ENCODE peak calls at places on chromosomes 2 and 18, in seven cellular contexts. F is SJSA1, Z is neuronal stem cell, I is A549, G is psoas muscle, J is mesendoderm, B is upper lobe of right lung. M is an unnamed sample. For H3K4me1, the result is how much of the 10 kb centered on the place peaks cover.

GRCh38 chr2:130390460-130391057 is 34.7 kb downstream of the PTPN18 start:
- DNase-seq in G (peak), I (no peak), F (no peak), B (no peak), J (no peak), Z (no peak), M (no peak)

GRCh38 chr2:173349295-173349694 is 5.4 kb upstream of the CDCA7 start:
- DNase-seq in I (no peak), F (no peak), Z (no peak), G (no peak), J (no peak), B (no peak), M (no peak)

GRCh38 chr2:217622205-217622621 is 380.6 kb downstream of the TNS1 start:
- DNase-seq in Z (peak), B (no peak), F (peak), J (peak), G (no peak), I (no peak), M (peak)

GRCh38 chr2:199228887-199229819 is 228.6 kb downstream of the SATB2 start:
- DNase-seq in I (no peak), J (no peak), G (no peak), F (peak), B (no peak), Z (no peak), M (no peak)

GRCh38 chr18:2854871-2855270 is 8.1 kb downstream of the EMILIN2 start:
- DNase-seq in F (no peak), J (no peak), I (no peak), G (no peak), B (no peak), Z (no peak), M (no peak)

GRCh38 chr2:112794131-112794733 is 9.9 kb upstream of the IL1A start:
- DNase-seq in G (no peak), F (no peak), B (no peak), I (peak), J (peak), Z (no peak), M (no peak)

GRCh38 chr2:158923180-158923594 is 45.3 kb upstream of the TANC1 start:
- DNase-seq in I (no peak), B (no peak), Z (no peak), F (no peak), G (no peak), J (peak), M (peak)

GRCh38 chr2:44753552-44754285 is 187.8 kb upstream of the SIX3 start:
- DNase-seq in B (no peak), I (no peak), Z (no peak), F (no peak), G (no peak), J (no peak), M (no peak)

GRCh38 chr18:2570772-2571199 is 519 bp downstream of the METTL4 start:
- DNase-seq in F (no peak), I (peak), Z (no peak), G (peak), B (peak), J (peak), M (peak)

GRCh38 chr2:47508641-47509040 is 105.7 kb downstream of the MSH2 start:
- DNase-seq in B (no peak), I (no peak), F (no peak), J (no peak), G (no peak), Z (no peak), M (no peak)

GRCh38 chr2:69007603-69008002 is 5.4 kb upstream of the ANTXR1 start:
- DNase-seq in F (no peak), B (no peak), I (no peak), Z (no peak), J (no peak), G (no peak), M (no peak)

GRCh38 chr2:24382363-24383021 is 22.2 kb upstream of the ITSN2 start:
- DNase-seq in Z (peak), G (peak), I (peak), J (peak), F (peak), B (peak), M (peak)

GRCh38 chr2:69644506-69644979 is 1.0 kb upstream of the AAK1 start:
- DNase-seq in F (no peak), Z (no peak), I (no peak), G (no peak), J (no peak), B (peak), M (no peak)

GRCh38 chr2:235644191-235644590 is 150.3 kb downstream of the AGAP1 start:
- DNase-seq in I (no peak), B (no peak), G (no peak), F (no peak), Z (no peak), J (peak), M (no peak)

GRCh38 chr2:16026816-16027501 is 86.6 kb downstream of the MYCN start:
- DNase-seq in B (no peak), G (no peak), J (no peak), I (no peak), F (no peak), Z (no peak), M (no peak)

GRCh38 chr2:129922571-129923264 is 56.7 kb upstream of the RAB6C start:
- DNase-seq in G (no peak), I (no peak), B (no peak), Z (peak), J (peak), F (no peak), M (no peak)

GRCh38 chr2:85577386-85578242 is at the start of gene VAMP8:
- DNase-seq in F (no peak), B (peak), I (no peak), J (peak), G (peak), Z (no peak), M (peak)

GRCh38 chr2:144524190-144524957 is 4.5 kb upstream of the ZEB2 start:
- DNase-seq in B (peak), I (no peak), J (peak), Z (peak), F (peak), G (peak), M (peak)

GRCh38 chr2:149463328-149464002 is 124.1 kb downstream of the MMADHC start:
- DNase-seq in F (no peak), I (no peak), Z (no peak), B (no peak), J (no peak), G (no peak), M (no peak)

GRCh38 chr2:205868773-205869333 is 186.6 kb downstream of the NRP2 start:
- DNase-seq in F (peak), B (no peak), I (no peak), Z (no peak), G (no peak), J (no peak), M (no peak)

GRCh38 chr2:171025199-171025598 is 96.1 kb downstream of the GORASP2 start:
- DNase-seq in I (no peak), G (no peak), J (no peak), F (no peak), Z (no peak), B (no peak), M (no peak)

GRCh38 chr2:18932864-18933263 is 343.5 kb upstream of the NT5C1B start:
- DNase-seq in I (no peak), J (no peak), G (no peak), B (no peak), F (no peak), Z (no peak), M (no peak)

DNA sequence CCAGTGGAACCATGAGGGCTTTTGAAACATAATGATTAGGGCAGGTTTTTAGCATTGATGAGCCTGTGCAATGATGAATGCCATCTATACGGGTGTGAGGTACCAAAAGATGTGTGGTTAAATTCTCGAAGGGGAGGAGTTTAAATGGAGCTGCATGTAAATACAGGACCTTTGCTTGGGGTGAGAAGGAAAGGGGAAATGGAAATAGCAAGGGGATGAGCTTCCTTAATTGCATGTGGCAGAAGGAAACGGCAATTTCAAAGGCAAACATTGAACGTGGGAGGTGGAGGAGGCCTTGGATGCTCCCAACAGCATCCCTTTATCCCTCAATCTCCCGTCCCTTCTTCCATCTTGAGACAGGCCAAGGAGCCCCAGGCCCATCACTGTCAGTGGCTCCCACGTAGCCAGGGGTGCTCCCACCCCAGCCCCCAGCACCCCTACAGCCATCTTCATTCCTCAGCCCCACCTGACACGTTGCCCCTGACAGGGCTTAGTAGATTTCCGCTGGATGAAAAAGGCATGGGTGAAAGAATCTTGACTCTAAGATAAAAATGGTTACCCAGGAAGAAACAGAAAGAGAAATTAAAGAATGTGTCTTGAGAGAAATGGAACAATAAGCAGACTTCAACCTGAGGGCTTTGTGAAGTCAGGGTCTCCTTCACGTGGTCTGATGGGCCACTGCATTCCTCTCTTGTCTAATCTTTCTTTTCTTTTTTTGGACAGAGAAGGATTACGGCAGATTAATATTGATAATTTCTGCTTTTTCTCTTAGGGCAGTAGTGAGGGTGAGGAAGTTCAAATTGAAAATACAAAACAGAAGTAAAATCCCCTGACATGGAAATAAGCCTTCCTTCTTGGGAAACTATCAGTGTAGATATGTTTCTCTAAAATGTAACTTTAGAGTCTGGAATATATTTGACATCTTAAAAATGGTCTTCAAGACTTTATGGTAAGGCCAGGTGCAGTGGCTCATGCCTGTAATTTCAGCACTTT is 32.6 kb downstream of the INPP5D start:
- DNase-seq in G (no peak), F (no peak), J (no peak), I (no peak), Z (no peak), B (peak), M (no peak)
- H3K4me1 ChIP-seq in G (under half), F (under half), J (under half), I (under half), Z (under half), B (under half), M (under half)

GRCh38 chr18:49623571-49623970 is 61.7 kb downstream of the LIPG start:
- DNase-seq in I (no peak), Z (no peak), B (no peak), G (no peak), J (no peak), F (no peak), M (no peak)

GRCh38 chr18:49628119-49628518 is 66.3 kb downstream of the LIPG start:
- DNase-seq in I (no peak), J (no peak), F (no peak), Z (no peak), G (no peak), B (no peak), M (no peak)

GRCh38 chr18:49628993-49629795 is 67.3 kb downstream of the LIPG start:
- DNase-seq in J (no peak), I (no peak), F (no peak), G (peak), B (no peak), Z (no peak), M (no peak)

GRCh38 chr18:49625021-49625691 is 63.3 kb downstream of the LIPG start:
- DNase-seq in F (peak), I (no peak), Z (no peak), B (no peak), J (no peak), G (no peak), M (no peak)

GRCh38 chr18:49626842-49627360 is 65.0 kb downstream of the LIPG start:
- DNase-seq in B (no peak), Z (no peak), I (no peak), F (no peak), G (no peak), J (no peak), M (no peak)
- H3K4me1 ChIP-seq in B (under half), Z (under half), I (under half), F (under half), G (under half), J (under half), M (under half)

GRCh38 chr2:190662754-190663153 is 13.9 kb downstream of the NAB1 start:
- DNase-seq in I (no peak), J (no peak), G (no peak), Z (no peak), B (no peak), F (no peak), M (no peak)

GRCh38 chr2:190657474-190658252 is 8.8 kb downstream of the NAB1 start:
- DNase-seq in J (no peak), B (no peak), F (peak), G (no peak), I (no peak), Z (no peak), M (no peak)

GRCh38 chr2:190663348-190663747 is 14.5 kb downstream of the NAB1 start:
- DNase-seq in F (peak), I (no peak), B (no peak), J (no peak), Z (no peak), G (no peak), M (no peak)

GRCh38 chr2:190656301-190656700 is 7.4 kb downstream of the NAB1 start:
- DNase-seq in J (no peak), I (no peak), B (no peak), G (no peak), F (no peak), Z (no peak), M (no peak)

DNA sequence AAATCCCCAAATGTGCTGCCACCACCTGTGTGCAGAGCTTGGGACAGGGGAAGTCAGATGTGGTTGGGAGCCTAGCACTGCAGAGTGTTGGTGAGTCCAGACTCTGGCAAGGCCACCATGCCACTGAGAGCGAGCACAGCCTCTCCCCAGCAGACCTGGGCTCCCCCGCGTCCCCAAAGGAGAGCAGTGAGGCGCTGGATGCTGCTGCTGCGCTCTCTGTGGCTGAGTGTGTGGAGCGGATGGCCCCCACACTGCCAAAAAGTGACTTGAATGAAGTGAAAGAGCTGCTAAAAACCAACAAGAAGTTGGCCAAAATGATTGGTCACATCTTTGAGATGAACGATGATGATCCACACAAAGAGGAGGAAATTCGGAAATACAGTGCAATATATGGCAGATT is 10.7 kb downstream of the NAB1 start:
- DNase-seq in Z (no peak), J (no peak), I (no peak), B (no peak), F (no peak), G (no peak), M (no peak)
- H3K4me1 ChIP-seq in Z (under half), J (under half), I (under half), B (under half), F (under half), G (under half), M (under half)

DNA sequence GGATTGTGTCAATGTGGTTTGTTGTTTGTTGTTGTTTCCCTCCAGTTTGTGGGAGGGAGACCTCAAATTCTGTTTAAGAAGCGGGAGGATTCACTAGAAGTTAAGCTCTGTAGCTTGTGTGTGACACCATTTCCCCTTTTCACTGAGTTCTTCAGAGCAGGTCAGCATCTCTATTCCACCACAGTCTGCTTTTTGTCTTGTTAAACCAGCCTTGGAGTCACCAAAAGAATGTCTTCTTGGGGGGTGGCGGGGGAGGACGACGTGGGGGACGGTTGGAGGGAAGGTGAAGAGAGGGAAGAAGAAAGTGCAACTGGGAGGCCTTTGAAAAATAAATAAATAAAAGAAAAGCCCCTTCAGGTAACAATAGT is 2.3 kb upstream of the BCL11A start:
- DNase-seq in G (no peak), F (no peak), Z (no peak), I (no peak), B (no peak), J (peak), M (peak)
- H3K4me1 ChIP-seq in G (under half), F (under half), Z (under half), I (under half), B (under half), J (under half), M (under half)

GRCh38 chr2:20611077-20611843 is 39.6 kb downstream of the HS1BP3 start:
- DNase-seq in G (peak), J (peak), B (peak), Z (no peak), I (no peak), F (peak), M (no peak)

GRCh38 chr2:20608666-20609348 is 42.1 kb downstream of the HS1BP3 start:
- DNase-seq in G (peak), J (no peak), Z (no peak), F (no peak), I (no peak), B (peak), M (no peak)

GRCh38 chr2:20609995-20610357 is 40.9 kb downstream of the HS1BP3 start:
- DNase-seq in I (no peak), G (no peak), J (no peak), B (peak), F (no peak), Z (no peak), M (no peak)

GRCh38 chr2:20607446-20607845 is 43.5 kb downstream of the HS1BP3 start:
- DNase-seq in F (no peak), B (no peak), G (no peak), J (no peak), I (no peak), Z (no peak), M (no peak)

DNA sequence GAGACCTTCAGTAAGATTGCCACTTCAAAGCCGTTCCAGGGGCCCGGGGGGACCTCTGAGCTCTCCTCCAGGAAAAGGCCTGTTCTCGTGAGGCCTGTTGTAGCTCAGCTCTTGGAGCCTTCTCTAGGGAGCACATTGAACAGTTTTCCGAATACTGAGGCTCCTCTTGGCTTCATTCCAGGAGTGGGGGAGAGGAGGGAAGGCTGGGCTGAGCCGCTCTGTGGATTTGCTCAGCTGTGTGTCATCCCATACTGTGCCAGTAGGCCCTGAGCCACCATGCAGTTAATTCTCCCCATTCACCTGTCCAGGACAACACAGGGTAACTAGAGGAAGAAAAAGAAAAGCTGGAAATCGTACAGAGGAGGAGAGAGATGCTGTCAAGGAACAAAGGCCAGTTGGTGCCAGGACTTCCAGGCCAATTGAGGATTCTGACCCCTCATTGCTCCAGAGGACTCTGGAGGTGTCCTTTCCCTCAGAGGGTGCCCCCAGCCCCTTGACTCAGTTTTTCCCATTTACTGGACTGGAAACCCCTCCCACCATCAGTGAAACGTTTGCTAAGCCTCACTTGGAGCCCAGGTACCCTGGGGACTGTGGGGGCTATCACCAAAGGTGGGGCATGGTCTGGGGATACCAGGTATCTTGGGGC is 41.4 kb downstream of the HS1BP3 start:
- DNase-seq in G (peak), Z (no peak), J (no peak), B (peak), I (no peak), F (no peak), M (no peak)
- H3K4me1 ChIP-seq in G (under half), Z (under half), J (under half), B (under half), I (under half), F (under half), M (under half)

M was measured in H9.